ENCODE peak calls at places on chromosomes 7 and 10, in four cellular contexts. H, J, G and L are unnamed samples.

GRCh38 chr7:32395168-32395567 is 95.0 kb downstream of the LSM5 start:
- DNase-seq in G (no peak), H (no peak), J (no peak), L (no peak)

GRCh38 chr7:15015545-15016314 is 113.2 kb upstream of the DGKB start:
- DNase-seq in G (peak), H (peak), J (peak), L (peak)

GRCh38 chr7:11810043-11810625 is 21.9 kb downstream of the THSD7A start:
- DNase-seq in H (no peak), J (peak), G (no peak), L (no peak)

GRCh38 chr7:28078036-28078901 is 102.3 kb downstream of the JAZF1 start:
- DNase-seq in H (no peak), G (no peak), J (no peak), L (peak)

GRCh38 chr7:85897967-85898366 is 711.1 kb upstream of the SEMA3D start:
- DNase-seq in J (no peak), H (no peak), G (no peak), L (no peak)

GRCh38 chr7:40584667-40585433 is 450.0 kb downstream of the SUGCT start:
- DNase-seq in G (peak), J (no peak), H (no peak), L (peak)

GRCh38 chr7:51229620-51230323 is 86.8 kb downstream of the COBL start:
- DNase-seq in H (no peak), G (no peak), J (peak), L (no peak)

GRCh38 chr7:105602325-105603305 is 21.3 kb upstream of the EFCAB10 start:
- DNase-seq in J (peak), H (no peak), G (peak), L (peak)

GRCh38 chr7:6375346-6376101 is 72.2 kb downstream of the DAGLB start:
- DNase-seq in J (no peak), G (peak), H (no peak), L (peak)

GRCh38 chr7:152637920-152638580 is 37.9 kb downstream of the XRCC2 start:
- DNase-seq in J (no peak), H (no peak), G (no peak), L (no peak)

GRCh38 chr7:76330673-76331072 is 28.1 kb downstream of the YWHAG start:
- DNase-seq in H (no peak), G (no peak), J (no peak), L (no peak)

GRCh38 chr10:112532053-112532658 is 85.1 kb downstream of the VTI1A start:
- DNase-seq in G (no peak), J (no peak), H (no peak), L (no peak)

GRCh38 chr7:12554848-12555247 is 15.7 kb upstream of the SCIN start:
- DNase-seq in G (no peak), H (no peak), J (no peak), L (no peak)

GRCh38 chr7:69599211-69599878 is 1.1 kb downstream of the AUTS2 start:
- DNase-seq in H (no peak), J (peak), G (peak), L (peak)

GRCh38 chr7:150666412-150666811 is 19.1 kb upstream of the GIMAP2 start:
- DNase-seq in J (no peak), H (no peak), G (no peak), L (no peak)
- H3K27ac ChIP-seq in J (no peak), H (no peak), G (no peak), L (no peak)

GRCh38 chr10:74956555-74957111 is 130.2 kb downstream of the KAT6B start:
- DNase-seq in H (no peak), J (no peak), G (no peak), L (no peak)

GRCh38 chr10:74949843-74950765 is 123.7 kb downstream of the KAT6B start:
- DNase-seq in J (no peak), H (no peak), G (no peak), L (peak)

GRCh38 chr10:74949434-74949833 is 123.0 kb downstream of the KAT6B start:
- DNase-seq in J (no peak), H (no peak), G (peak), L (peak)

GRCh38 chr10:74955796-74956195 is 129.4 kb downstream of the KAT6B start:
- DNase-seq in G (no peak), H (no peak), J (no peak), L (no peak)

GRCh38 chr10:74953214-74953613 is 126.8 kb downstream of the KAT6B start:
- DNase-seq in G (no peak), J (no peak), H (no peak), L (no peak)
- H3K9ac ChIP-seq in G (no peak), J (no peak), H (no peak), L (no peak)

DNA sequence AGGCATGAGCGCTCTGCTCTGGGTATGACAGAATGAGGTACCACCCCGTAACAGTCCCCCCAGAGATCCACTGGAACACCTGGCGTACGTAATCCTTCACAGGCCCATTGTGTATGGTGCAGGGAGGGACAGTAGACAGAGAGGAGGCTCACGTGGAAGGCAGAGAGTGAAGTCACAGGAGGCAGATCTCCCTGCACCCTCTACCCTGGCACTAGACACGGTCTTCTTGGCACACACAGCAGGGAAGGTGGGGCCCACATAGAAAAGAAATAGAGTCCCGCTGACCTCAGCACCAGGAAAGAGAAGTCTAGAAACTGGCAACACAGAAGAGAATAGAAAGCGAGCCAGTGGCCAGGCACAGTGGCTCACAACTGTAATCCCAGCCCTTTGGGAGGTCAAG is 51.9 kb downstream of the SLC29A4 start:
- DNase-seq in G (no peak), H (no peak), J (no peak), L (no peak)
- H3K27ac ChIP-seq in G (no peak), H (no peak), J (no peak), L (no peak)

DNA sequence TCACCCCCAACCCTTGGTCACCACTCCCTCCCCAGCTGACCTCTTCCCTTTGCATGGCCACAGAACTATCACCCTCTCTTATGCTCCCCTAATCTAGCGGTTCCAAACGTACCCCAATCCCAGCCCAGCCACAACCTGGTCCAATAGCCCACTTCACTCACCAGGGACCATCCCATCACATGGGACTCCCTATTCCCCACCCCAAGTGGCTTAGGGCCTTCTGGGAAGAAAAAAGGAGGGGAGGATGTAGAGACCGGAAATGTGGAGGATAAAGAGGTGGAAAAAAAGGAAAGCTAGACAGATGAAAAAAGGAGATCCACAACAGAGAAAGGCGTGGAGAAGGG is 30.3 kb upstream of the PAX2 start:
- DNase-seq in J (no peak), G (no peak), H (no peak), L (no peak)
- H3K9ac ChIP-seq in J (no peak), G (no peak), H (no peak), L (no peak)